ENCODE peak calls at places on chromosomes 2 and 18, in five cellular contexts. R, U, S, K and W are unnamed samples.

GRCh38 chr18:65592419-65592818 is 158.4 kb upstream of the CDH7 start:
- DNase-seq in S (no peak), K (no peak), U (no peak), R (no peak), W (no peak)

GRCh38 chr2:202043473-202043872 is 9.8 kb downstream of the FZD7 start:
- DNase-seq in K (no peak), R (no peak), S (no peak), U (no peak), W (no peak)

GRCh38 chr2:19623488-19623887 is 265.1 kb upstream of the OSR1 start:
- DNase-seq in U (no peak), K (no peak), R (peak; percentile 57), S (no peak), W (peak; percentile 15)

GRCh38 chr2:132936261-132936660 is 266.3 kb upstream of the LYPD1 start:
- DNase-seq in K (no peak), R (peak; percentile 26), U (no peak), S (no peak), W (peak; percentile 2)

GRCh38 chr2:30912056-30912455 is 104.8 kb upstream of the CAPN13 start:
- DNase-seq in R (no peak), S (no peak), K (no peak), U (no peak), W (no peak)

GRCh38 chr18:45619062-45619825 is 4.0 kb downstream of the SLC14A2 start:
- DNase-seq in U (no peak), K (peak; percentile 60), R (peak; percentile 16), S (no peak), W (no peak)

GRCh38 chr2:220619525-220620267 is 952.4 kb downstream of the EPHA4 start:
- DNase-seq in R (no peak), K (no peak), U (no peak), S (no peak), W (peak; percentile 86)

GRCh38 chr2:18251486-18251885 is 309.0 kb downstream of the RDH14 start:
- DNase-seq in K (no peak), S (no peak), U (no peak), R (no peak), W (no peak)